ENCODE peak calls at places on chromosomes 12 and 14, in six cellular contexts. C, W, O, N, H and T are unnamed samples.

GRCh38 chr12:109910969-109911348 is 10.9 kb downstream of the TCHP start:
- DNase-seq in C (no peak), W (peak), O (peak), N (peak), H (peak), T (peak)

GRCh38 chr14:78530078-78530477 is 359.9 kb downstream of the NRXN3 start:
- DNase-seq in C (peak), W (no peak), O (peak), N (peak), H (peak), T (no peak)

GRCh38 chr12:52860102-52860838 is 11.5 kb upstream of the KRT78 start:
- DNase-seq in C (no peak), W (peak), O (no peak), N (peak), H (peak), T (peak)

GRCh38 chr14:37792124-37792523 is 196.7 kb downstream of the TTC6 start:
- DNase-seq in C (no peak), W (no peak), O (no peak), N (no peak), H (no peak), T (no peak)

GRCh38 chr14:29240046-29240445 is 473.5 kb downstream of the FOXG1 start:
- DNase-seq in C (no peak), W (peak), O (no peak), N (no peak), H (no peak), T (peak)

GRCh38 chr12:7369274-7369729 is 65.4 kb downstream of the ACSM4 start:
- DNase-seq in C (no peak), W (no peak), O (no peak), N (peak), H (no peak), T (peak)

GRCh38 chr12:60101715-60102114 is 505.9 kb downstream of the SLC16A7 start:
- DNase-seq in C (no peak), W (peak), O (no peak), N (no peak), H (no peak), T (peak)

GRCh38 chr14:105857223-105857815 is 330.9 kb downstream of the TMEM121 start:
- DNase-seq in C (no peak), W (no peak), O (no peak), N (no peak), H (no peak), T (no peak)

GRCh38 chr12:122308811-122309210 is 42.5 kb upstream of the VPS33A start:
- DNase-seq in C (no peak), W (peak), O (no peak), N (no peak), H (no peak), T (no peak)
- H2BK15ac ChIP-seq in C (no peak), W (no peak), O (no peak), N (no peak), H (no peak), T (no peak)

GRCh38 chr12:104896146-104896545 is 61.9 kb downstream of the SLC41A2 start:
- DNase-seq in C (no peak), W (no peak), O (no peak), N (no peak), H (no peak), T (no peak)
- H2BK15ac ChIP-seq in C (no peak), W (no peak), O (no peak), N (no peak), H (no peak), T (no peak)

GRCh38 chr12:11963841-11964471 is 106.8 kb upstream of the BCL2L14 start:
- DNase-seq in C (no peak), W (no peak), O (no peak), N (no peak), H (no peak), T (no peak)
- H2BK15ac ChIP-seq in C (no peak), W (no peak), O (no peak), N (no peak), H (no peak), T (no peak)

GRCh38 chr12:112107306-112107705 is 1.3 kb downstream of the NAA25 start:
- DNase-seq in C (no peak), W (no peak), O (no peak), N (no peak), H (no peak), T (no peak)

GRCh38 chr12:112111931-112112330 is 3.3 kb upstream of the NAA25 start:
- DNase-seq in C (no peak), W (no peak), O (no peak), N (no peak), H (no peak), T (no peak)

GRCh38 chr12:112105891-112106290 is 2.7 kb downstream of the NAA25 start:
- DNase-seq in C (no peak), W (no peak), O (no peak), N (no peak), H (no peak), T (no peak)

GRCh38 chr12:112103758-112104504 is 4.7 kb downstream of the NAA25 start:
- DNase-seq in C (no peak), W (no peak), O (no peak), N (peak), H (peak), T (no peak)

DNA sequence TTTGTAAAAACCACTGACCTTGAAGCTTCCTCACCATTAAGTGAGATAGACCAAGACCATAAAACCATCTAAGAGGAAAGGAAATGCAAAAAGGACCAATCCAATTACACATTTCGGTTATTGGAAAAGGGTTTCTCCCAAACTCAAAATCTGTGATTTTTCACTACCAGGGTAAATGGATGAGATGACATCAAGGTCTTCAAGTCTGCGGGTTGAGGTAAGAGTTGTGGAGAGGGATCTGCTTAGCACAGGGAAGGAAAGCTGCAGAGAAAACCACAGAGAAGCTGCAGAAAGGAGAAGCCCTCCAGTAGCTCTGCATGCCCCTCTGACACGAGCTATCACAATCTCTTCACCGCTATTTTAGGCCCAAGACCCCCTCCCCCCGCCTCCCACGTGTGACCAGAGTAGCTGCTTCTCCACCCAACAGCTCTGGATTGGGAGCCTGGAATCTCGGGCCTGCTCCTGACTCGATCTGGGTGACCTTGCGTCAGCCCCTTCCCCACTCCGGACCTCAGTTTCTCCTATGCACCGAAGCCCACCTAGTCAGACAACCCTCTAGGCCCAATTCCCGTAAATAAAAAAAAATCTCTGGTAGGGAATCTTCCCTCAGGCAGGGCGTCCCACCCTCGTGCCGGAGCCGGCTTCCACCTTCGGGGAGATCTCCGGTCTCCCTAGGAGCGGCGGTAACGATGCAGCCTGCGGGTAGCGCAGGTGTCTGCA is 695 bp downstream of the NAA25 start:
- DNase-seq in C (no peak), W (no peak), O (no peak), N (peak), H (peak), T (peak)
- H2BK15ac ChIP-seq in C (no peak), W (no peak), O (no peak), N (no peak), H (no peak), T (peak)

DNA sequence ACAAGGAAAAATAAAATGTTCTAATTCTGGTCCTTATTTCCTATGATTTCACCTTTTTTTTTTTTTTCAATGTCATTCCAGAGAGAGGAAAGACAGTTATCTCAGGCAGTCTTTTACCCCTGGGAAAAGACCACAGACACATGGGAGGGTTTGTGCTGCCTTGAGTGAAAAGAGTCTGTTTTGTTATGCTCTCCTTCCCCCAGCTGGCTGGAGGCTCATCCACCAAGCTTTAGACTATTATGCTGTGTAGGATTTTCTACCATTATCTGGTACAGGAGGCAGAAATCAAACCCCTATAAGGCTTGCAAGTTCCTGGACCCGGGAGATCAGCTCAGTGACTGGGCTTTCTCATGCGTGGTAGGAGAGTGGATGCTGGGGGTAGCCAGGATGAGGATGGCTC is 151.9 kb downstream of the CRADD start:
- DNase-seq in C (no peak), W (no peak), O (no peak), N (no peak), H (no peak), T (no peak)
- H2BK15ac ChIP-seq in C (no peak), W (no peak), O (no peak), N (no peak), H (no peak), T (no peak)

GRCh38 chr14:33068626-33069025 is 129.9 kb downstream of the NPAS3 start:
- DNase-seq in C (no peak), W (no peak), O (no peak), N (no peak), H (no peak), T (no peak)

GRCh38 chr14:33070474-33070873 is 131.8 kb downstream of the NPAS3 start:
- DNase-seq in C (no peak), W (no peak), O (no peak), N (no peak), H (no peak), T (no peak)

DNA sequence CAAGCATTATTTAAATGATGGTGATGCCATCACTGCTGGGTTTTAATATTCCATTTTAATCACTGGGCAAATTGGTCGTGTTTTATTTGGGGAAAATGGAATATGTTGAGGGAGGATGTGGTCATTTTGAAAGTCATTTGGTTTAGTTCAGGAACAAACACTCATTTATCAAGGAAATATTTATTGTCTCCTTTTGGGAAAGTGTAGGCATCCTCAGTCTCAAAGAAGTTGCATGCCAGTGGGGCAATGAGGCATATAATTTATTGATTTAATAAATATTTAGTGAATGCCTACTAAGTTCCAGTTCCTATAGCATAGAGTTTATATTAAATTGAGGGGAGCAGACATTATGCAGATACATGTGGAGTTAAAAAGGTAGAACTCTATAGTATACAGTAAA is 134.3 kb downstream of the NPAS3 start:
- DNase-seq in C (no peak), W (no peak), O (no peak), N (no peak), H (no peak), T (no peak)
- H2BK15ac ChIP-seq in C (no peak), W (no peak), O (no peak), N (no peak), H (no peak), T (no peak)